ENCODE peak calls at places on chromosomes 11 and 22, in eight cellular contexts. C is stomach, K is suprapubic skin, L is astrocyte of the spinal cord, I is fibroblast of villous mesenchyme, D is NB4, V is psoas muscle, X is cardiac muscle cell. P is an unnamed sample.

GRCh38 chr11:131079036-131079435 is 162.8 kb upstream of the SNX19 start:
- DNase-seq in C (no peak), K (no peak), L (no peak), I (no peak), D (no peak), V (no peak), X (no peak), P (no peak)

GRCh38 chr11:97746832-97747231 is 1273.9 kb upstream of the CNTN5 start:
- DNase-seq in C (no peak), K (no peak), L (no peak), I (no peak), D (no peak), V (no peak), X (no peak), P (no peak)

GRCh38 chr22:47588583-47588970 is 826.1 kb downstream of the TBC1D22A start:
- DNase-seq in C (peak), K (peak), L (no peak), I (no peak), D (no peak), V (no peak), X (no peak), P (no peak)

GRCh38 chr22:34841321-34841901 is 224.5 kb upstream of the ISX start:
- DNase-seq in C (no peak), K (no peak), L (peak), I (no peak), D (no peak), V (no peak), X (peak), P (no peak)

GRCh38 chr22:32340437-32340836 is 17.2 kb upstream of the RFPL3 start:
- DNase-seq in C (peak), K (no peak), L (no peak), I (no peak), D (no peak), V (no peak), X (no peak), P (no peak)

GRCh38 chr11:32071811-32072210 is 19.1 kb upstream of the RCN1 start:
- DNase-seq in C (no peak), K (no peak), L (peak), I (peak), D (no peak), V (no peak), X (peak), P (no peak)

GRCh38 chr11:27234043-27234668 is 128.9 kb downstream of the CCDC34 start:
- DNase-seq in C (no peak), K (no peak), L (peak), I (peak), D (peak), V (peak), X (peak), P (no peak)

GRCh38 chr11:27926981-27927481 is 180.9 kb downstream of the KIF18A start:
- DNase-seq in C (no peak), K (no peak), L (peak), I (peak), D (peak), V (no peak), X (no peak), P (no peak)

GRCh38 chr22:40023226-40023925 is 28.6 kb downstream of the FAM83F start:
- DNase-seq in C (no peak), K (no peak), L (no peak), I (no peak), D (no peak), V (no peak), X (no peak), P (no peak)

GRCh38 chr11:93741882-93742226 is 382 bp downstream of the C11orf54 start:
- DNase-seq in C (peak), K (no peak), L (no peak), I (peak), D (no peak), V (no peak), X (no peak), P (no peak)

GRCh38 chr11:5665051-5665450 is 19.8 kb downstream of the TRIM5 start:
- DNase-seq in C (no peak), K (no peak), L (no peak), I (no peak), D (no peak), V (no peak), X (no peak), P (no peak)

GRCh38 chr11:65121447-65121864 is 478 bp downstream of the FAU start:
- DNase-seq in C (no peak), K (peak), L (no peak), I (no peak), D (peak), V (no peak), X (no peak), P (no peak)

GRCh38 chr11:103586756-103587155 is 449.7 kb upstream of the DDI1 start:
- DNase-seq in C (no peak), K (no peak), L (peak), I (peak), D (no peak), V (no peak), X (no peak), P (no peak)

GRCh38 chr11:78921517-78921916 is 346.9 kb upstream of the NARS2 start:
- DNase-seq in C (no peak), K (no peak), L (no peak), I (no peak), D (peak), V (no peak), X (no peak), P (no peak)

GRCh38 chr11:96315476-96315875 is 27.5 kb downstream of the MAML2 start:
- DNase-seq in C (no peak), K (no peak), L (no peak), I (no peak), D (no peak), V (no peak), X (no peak), P (no peak)

GRCh38 chr11:70715636-70716035 is 317.3 kb downstream of the CTTN start:
- DNase-seq in C (no peak), K (no peak), L (no peak), I (no peak), D (no peak), V (no peak), X (no peak), P (no peak)

GRCh38 chr11:132941024-132941646 is 591.2 kb downstream of the OPCML start:
- DNase-seq in C (no peak), K (no peak), L (peak), I (peak), D (peak), V (no peak), X (peak), P (no peak)

GRCh38 chr11:12526789-12527188 is 147.4 kb upstream of the TEAD1 start:
- DNase-seq in C (no peak), K (no peak), L (peak), I (peak), D (no peak), V (no peak), X (no peak), P (no peak)

GRCh38 chr11:44016546-44017442 is 31.0 kb upstream of the ACCSL start:
- DNase-seq in C (peak), K (no peak), L (no peak), I (no peak), D (no peak), V (no peak), X (no peak), P (peak)

GRCh38 chr11:86395061-86395551 is 20.4 kb downstream of the CCDC81 start:
- DNase-seq in C (no peak), K (no peak), L (peak), I (peak), D (peak), V (no peak), X (peak), P (no peak)

GRCh38 chr11:93603225-93603624 is 58.3 kb upstream of the CEP295 start:
- DNase-seq in C (no peak), K (no peak), L (no peak), I (no peak), D (no peak), V (no peak), X (no peak), P (no peak)

GRCh38 chr22:49208768-49209252 is 618.9 kb downstream of the BRD1 start:
- DNase-seq in C (peak), K (peak), L (no peak), I (no peak), D (peak), V (no peak), X (peak), P (peak)

GRCh38 chr11:38302564-38302963 is 1704.5 kb upstream of the RAG2 start:
- DNase-seq in C (no peak), K (no peak), L (no peak), I (no peak), D (no peak), V (no peak), X (no peak), P (no peak)

GRCh38 chr11:124793466-124794278 is 6.5 kb downstream of the MSANTD2 start:
- DNase-seq in C (no peak), K (no peak), L (peak), I (peak), D (peak), V (no peak), X (peak), P (no peak)

GRCh38 chr22:29733362-29734322 is 13.8 kb downstream of the CABP7 start:
- DNase-seq in C (no peak), K (no peak), L (no peak), I (peak), D (no peak), V (peak), X (peak), P (no peak)

GRCh38 chr11:134576286-134576685 is 164.2 kb upstream of the B3GAT1 start:
- DNase-seq in C (no peak), K (no peak), L (no peak), I (no peak), D (no peak), V (no peak), X (no peak), P (peak)

GRCh38 chr11:115965754-115966504 is 461.7 kb upstream of the CADM1 start:
- DNase-seq in C (no peak), K (no peak), L (no peak), I (no peak), D (no peak), V (no peak), X (peak), P (no peak)

GRCh38 chr11:2423157-2424025 is 20.9 kb downstream of the TRPM5 start:
- DNase-seq in C (no peak), K (no peak), L (no peak), I (no peak), D (no peak), V (peak), X (no peak), P (no peak)

GRCh38 chr11:3126901-3127691 is 38.0 kb downstream of the OSBPL5 start:
- DNase-seq in C (no peak), K (peak), L (no peak), I (no peak), D (no peak), V (peak), X (no peak), P (no peak)

GRCh38 chr11:118010738-118011461 is 24.7 kb downstream of the IL10RA start:
- DNase-seq in C (peak), K (peak), L (no peak), I (no peak), D (peak), V (peak), X (no peak), P (no peak)

GRCh38 chr22:49935561-49935960 is 17.1 kb downstream of the CRELD2 start:
- DNase-seq in C (no peak), K (no peak), L (no peak), I (peak), D (peak), V (no peak), X (no peak), P (no peak)

GRCh38 chr11:43631732-43632131 is 48.8 kb upstream of the HSD17B12 start:
- DNase-seq in C (no peak), K (no peak), L (no peak), I (no peak), D (no peak), V (no peak), X (no peak), P (no peak)

GRCh38 chr11:10307411-10308207 is 2.7 kb downstream of the ADM start:
- DNase-seq in C (peak), K (peak), L (peak), I (peak), D (peak), V (peak), X (peak), P (peak)

GRCh38 chr11:82683029-82683428 is 50.6 kb downstream of the FAM181B start:
- DNase-seq in C (no peak), K (no peak), L (no peak), I (no peak), D (no peak), V (no peak), X (no peak), P (no peak)

GRCh38 chr11:120057595-120058581 is 80.0 kb downstream of the TRIM29 start:
- DNase-seq in C (no peak), K (peak), L (no peak), I (no peak), D (no peak), V (no peak), X (no peak), P (peak)

GRCh38 chr11:76610871-76611475 is 59.6 kb downstream of the LRRC32 start:
- DNase-seq in C (no peak), K (peak), L (no peak), I (no peak), D (no peak), V (no peak), X (peak), P (no peak)

GRCh38 chr11:106021967-106022794 is at the start of gene MSANTD4:
- DNase-seq in C (peak), K (peak), L (peak), I (peak), D (peak), V (peak), X (peak), P (peak)

GRCh38 chr11:68128682-68129327 is 7.6 kb upstream of the CHKA start:
- DNase-seq in C (peak), K (no peak), L (peak), I (peak), D (no peak), V (peak), X (peak), P (no peak)
- H3K4me3 ChIP-seq in C (peak), K (peak), L (peak), I (peak), D (no peak), V (peak), X (peak), P (peak)

DNA sequence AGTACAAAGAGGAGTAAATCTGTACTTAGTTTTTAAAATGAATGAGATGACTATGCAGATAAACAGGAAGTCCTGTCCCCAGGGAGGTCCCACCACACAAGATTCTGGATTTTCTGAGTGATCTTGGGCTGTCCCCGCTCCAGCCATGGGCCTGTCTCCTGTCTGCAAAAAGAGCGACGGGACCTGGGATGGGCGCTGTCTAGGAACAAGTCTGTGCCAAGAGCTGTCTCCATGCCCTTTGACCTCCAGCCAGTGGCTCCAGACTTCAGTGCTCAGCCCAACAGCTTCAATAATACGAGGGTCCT is 6.0 kb downstream of the CSNK1E start:
- DNase-seq in C (no peak), K (no peak), L (no peak), I (peak), D (peak), V (no peak), X (no peak), P (no peak)
- H3K4me3 ChIP-seq in C (no peak), K (no peak), L (no peak), I (no peak), D (no peak), V (peak), X (no peak), P (no peak)

GRCh38 chr11:130068546-130068985 is 1.1 kb upstream of the APLP2 start:
- DNase-seq in C (no peak), K (no peak), L (no peak), I (no peak), D (no peak), V (no peak), X (no peak), P (no peak)
- H3K4me3 ChIP-seq in C (peak), K (peak), L (peak), I (peak), D (peak), V (peak), X (peak), P (peak)

GRCh38 chr11:36455658-36456111 is 54.4 kb downstream of the TRAF6 start:
- DNase-seq in C (peak), K (peak), L (peak), I (peak), D (peak), V (peak), X (peak), P (peak)

GRCh38 chr11:36454991-36455611 is 55.0 kb downstream of the TRAF6 start:
- DNase-seq in C (no peak), K (no peak), L (peak), I (peak), D (peak), V (no peak), X (no peak), P (no peak)

GRCh38 chr11:36458129-36458918 is 51.7 kb downstream of the TRAF6 start:
- DNase-seq in C (no peak), K (no peak), L (no peak), I (no peak), D (no peak), V (no peak), X (no peak), P (no peak)

GRCh38 chr11:36454551-36454950 is 55.5 kb downstream of the TRAF6 start:
- DNase-seq in C (no peak), K (no peak), L (no peak), I (no peak), D (no peak), V (no peak), X (no peak), P (no peak)

DNA sequence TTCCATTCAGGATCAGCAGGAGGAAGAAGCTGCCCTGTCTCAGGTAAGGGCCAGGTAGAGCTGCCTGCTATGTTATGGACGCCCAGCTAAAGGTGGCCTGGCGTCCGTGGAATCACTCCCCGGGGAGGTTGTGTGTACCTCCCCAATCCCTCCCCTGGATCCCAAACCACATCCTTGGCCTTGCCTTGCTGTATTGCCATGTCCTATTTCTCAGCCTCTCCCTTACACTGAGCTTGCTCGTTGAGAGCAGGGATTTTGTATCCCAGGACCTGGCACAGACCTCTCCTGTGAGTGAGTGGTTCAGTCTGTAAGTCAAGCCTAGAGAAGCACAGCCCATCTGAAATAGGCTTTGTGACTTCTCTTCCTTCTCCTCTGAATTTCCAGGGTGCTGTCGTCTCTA is 53.9 kb downstream of the TRAF6 start:
- DNase-seq in C (no peak), K (no peak), L (no peak), I (no peak), D (no peak), V (no peak), X (no peak), P (no peak)
- H3K4me3 ChIP-seq in C (no peak), K (no peak), L (no peak), I (no peak), D (no peak), V (no peak), X (no peak), P (peak)

GRCh38 chr11:104892723-104893511 is 5.3 kb downstream of the CASP12 start:
- DNase-seq in C (no peak), K (no peak), L (peak), I (peak), D (no peak), V (no peak), X (no peak), P (no peak)
- H3K4me3 ChIP-seq in C (no peak), K (no peak), L (no peak), I (no peak), D (no peak), V (no peak), X (no peak), P (peak)

GRCh38 chr22:36900225-36900624 is 13.2 kb upstream of the CSF2RB start:
- DNase-seq in C (no peak), K (no peak), L (no peak), I (no peak), D (peak), V (no peak), X (no peak), P (no peak)

GRCh38 chr22:36900880-36901279 is 12.5 kb upstream of the CSF2RB start:
- DNase-seq in C (no peak), K (no peak), L (no peak), I (no peak), D (no peak), V (no peak), X (peak), P (no peak)

GRCh38 chr22:36899498-36899897 is 13.9 kb upstream of the CSF2RB start:
- DNase-seq in C (no peak), K (no peak), L (no peak), I (no peak), D (no peak), V (no peak), X (no peak), P (no peak)

GRCh38 chr22:36902143-36902911 is 11.1 kb upstream of the CSF2RB start:
- DNase-seq in C (no peak), K (no peak), L (no peak), I (no peak), D (no peak), V (no peak), X (no peak), P (no peak)

GRCh38 chr22:36901411-36902142 is 11.9 kb upstream of the CSF2RB start:
- DNase-seq in C (no peak), K (no peak), L (no peak), I (no peak), D (no peak), V (no peak), X (no peak), P (no peak)
- H3K4me3 ChIP-seq in C (no peak), K (no peak), L (no peak), I (no peak), D (no peak), V (no peak), X (no peak), P (no peak)

DNA sequence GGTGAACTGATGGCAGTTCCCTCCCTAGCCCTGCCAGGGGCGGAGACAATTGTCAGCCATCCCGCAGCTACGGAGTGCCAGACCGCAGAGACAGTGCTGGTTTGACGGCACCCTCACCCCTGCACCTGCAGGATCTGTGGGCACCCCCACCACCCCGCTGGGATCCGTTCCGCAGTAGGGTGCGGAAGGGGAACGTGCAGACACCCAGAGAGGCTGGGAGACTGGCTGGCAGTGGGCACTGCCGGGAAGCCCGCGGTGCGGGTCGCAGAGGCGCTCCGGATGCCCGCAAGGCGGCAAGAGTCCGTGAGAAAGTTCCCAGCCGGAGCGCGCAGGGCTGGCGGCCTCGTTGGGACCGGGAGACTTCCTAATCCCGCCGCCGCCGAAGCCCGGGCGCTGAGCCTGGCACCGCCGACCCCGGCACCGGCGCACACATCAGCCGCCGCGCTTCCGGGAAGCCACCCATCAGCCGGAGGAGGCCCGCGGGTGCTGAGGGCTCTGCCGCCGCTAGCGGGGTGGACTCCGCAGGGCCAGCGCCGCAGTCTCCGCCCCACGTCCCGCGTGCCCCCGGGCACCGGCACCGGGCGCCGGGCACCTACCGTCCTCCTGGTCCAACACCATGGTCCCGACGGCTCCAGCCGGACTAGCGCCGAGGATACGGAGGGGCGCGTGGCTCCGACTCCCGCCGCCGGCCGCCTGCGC is 4.3 kb upstream of the LMO1 start:
- DNase-seq in C (no peak), K (peak), L (no peak), I (no peak), D (no peak), V (no peak), X (peak), P (no peak)
- H3K4me3 ChIP-seq in C (peak), K (peak), L (no peak), I (no peak), D (no peak), V (peak), X (peak), P (peak)

GRCh38 chr22:26662160-26662559 is 4.8 kb downstream of the MIAT start:
- DNase-seq in C (no peak), K (no peak), L (no peak), I (no peak), D (no peak), V (no peak), X (no peak), P (no peak)
- H3K4me3 ChIP-seq in C (no peak), K (no peak), L (no peak), I (no peak), D (no peak), V (no peak), X (no peak), P (no peak)

P was measured in coronary artery.